ENCODE peak calls at places on chromosome 5, in eight cellular contexts. G, V, Q, M, T, C, F and H are unnamed samples.
A peak's percentile ranks its signal among the peaks of the same experiment; 100 is the strongest.

GRCh38 chr5:79493596-79494343 is 20.2 kb downstream of the HOMER1 start:
- DNase-seq in G (no peak), V (no peak), Q (no peak), M (no peak), T (no peak), C (no peak), F (no peak), H (no peak)

GRCh38 chr5:57780306-57780958 is 297.8 kb upstream of the ACTBL2 start:
- DNase-seq in G (no peak), V (no peak), Q (no peak), M (no peak), T (no peak), C (peak; percentile 66), F (peak; percentile 64), H (no peak)

GRCh38 chr5:9445989-9446388 is 99.9 kb downstream of the SEMA5A start:
- DNase-seq in G (no peak), V (no peak), Q (no peak), M (no peak), T (no peak), C (no peak), F (no peak), H (no peak)

GRCh38 chr5:180201051-180201987 is 7.7 kb downstream of the RASGEF1C start:
- DNase-seq in G (peak; percentile 18), V (no peak), Q (no peak), M (no peak), T (no peak), C (no peak), F (no peak), H (no peak)

GRCh38 chr5:10538103-10538788 is 25.6 kb upstream of the ANKRD33B start:
- DNase-seq in G (no peak), V (no peak), Q (no peak), M (no peak), T (no peak), C (no peak), F (no peak), H (no peak)

GRCh38 chr5:157280927-157281326 is 15.0 kb downstream of the CYFIP2 start:
- DNase-seq in G (no peak), V (no peak), Q (no peak), M (no peak), T (no peak), C (peak; percentile 38), F (peak; percentile 46), H (no peak)

GRCh38 chr5:52769061-52769460 is 18.7 kb upstream of the ITGA1 start:
- DNase-seq in G (no peak), V (no peak), Q (no peak), M (no peak), T (no peak), C (no peak), F (no peak), H (no peak)

GRCh38 chr5:133569347-133569746 is 43.0 kb downstream of the FSTL4 start:
- DNase-seq in G (no peak), V (no peak), Q (no peak), M (no peak), T (no peak), C (no peak), F (no peak), H (no peak)

GRCh38 chr5:88113429-88113828 is 155.2 kb downstream of the TMEM161B start:
- DNase-seq in G (no peak), V (no peak), Q (no peak), M (no peak), T (no peak), C (no peak), F (no peak), H (no peak)

GRCh38 chr5:139745121-139745799 is 50.3 kb upstream of the PSD2 start:
- DNase-seq in G (peak; percentile 21), V (peak; percentile 18), Q (peak; percentile 90), M (no peak), T (no peak), C (peak; percentile 99), F (peak; percentile 94), H (peak; percentile 48)

GRCh38 chr5:6775595-6775994 is 62.4 kb downstream of the TENT4A start:
- DNase-seq in G (no peak), V (no peak), Q (no peak), M (no peak), T (no peak), C (no peak), F (no peak), H (no peak)

GRCh38 chr5:51657340-51658240 is 274.3 kb downstream of the ISL1 start:
- DNase-seq in G (no peak), V (no peak), Q (no peak), M (no peak), T (no peak), C (no peak), F (peak; percentile 58), H (no peak)

GRCh38 chr5:148221510-148221909 is 16.8 kb upstream of the MARCOL start:
- DNase-seq in G (no peak), V (no peak), Q (no peak), M (no peak), T (no peak), C (no peak), F (no peak), H (no peak)

GRCh38 chr5:155699385-155699784 is 627.6 kb upstream of the SGCD start:
- DNase-seq in G (no peak), V (no peak), Q (no peak), M (no peak), T (no peak), C (no peak), F (no peak), H (no peak)

GRCh38 chr5:122142480-122142879 is 13.1 kb downstream of the ZNF474 start:
- DNase-seq in G (no peak), V (no peak), Q (no peak), M (no peak), T (no peak), C (peak; percentile 63), F (peak; percentile 96), H (no peak)

GRCh38 chr5:89211836-89212235 is 328.9 kb upstream of the MEF2C start:
- DNase-seq in G (no peak), V (no peak), Q (no peak), M (no peak), T (no peak), C (peak; percentile 70), F (peak; percentile 87), H (no peak)

GRCh38 chr5:149113669-149114068 is 27.6 kb upstream of the ABLIM3 start:
- DNase-seq in G (no peak), V (no peak), Q (no peak), M (no peak), T (no peak), C (peak; percentile 28), F (peak; percentile 97), H (peak; percentile 22)

GRCh38 chr5:119926301-119926700 is 296.9 kb downstream of the FAM170A start:
- DNase-seq in G (no peak), V (no peak), Q (no peak), M (no peak), T (no peak), C (no peak), F (no peak), H (no peak)

GRCh38 chr5:56696900-56697299 is 118.4 kb upstream of the MAP3K1 start:
- DNase-seq in G (no peak), V (no peak), Q (no peak), M (no peak), T (no peak), C (no peak), F (no peak), H (no peak)

GRCh38 chr5:3709058-3709723 is 113.6 kb downstream of the IRX1 start:
- DNase-seq in G (no peak), V (no peak), Q (no peak), M (no peak), T (no peak), C (no peak), F (no peak), H (no peak)

GRCh38 chr5:83473344-83474169 is 2.0 kb downstream of the VCAN start:
- DNase-seq in G (peak; percentile 62), V (peak; percentile 25), Q (peak; percentile 88), M (peak; percentile 58), T (no peak), C (peak; percentile 96), F (peak; percentile 96), H (peak; percentile 92)

GRCh38 chr5:79612667-79613190 is 488 bp downstream of the TENT2 start:
- DNase-seq in G (no peak), V (no peak), Q (no peak), M (no peak), T (no peak), C (no peak), F (no peak), H (no peak)

GRCh38 chr5:133508845-133509741 is 103.2 kb downstream of the FSTL4 start:
- DNase-seq in G (no peak), V (no peak), Q (no peak), M (no peak), T (no peak), C (no peak), F (peak; percentile 19), H (no peak)

GRCh38 chr5:180648658-180649296 is 623 bp downstream of the FLT4 start:
- DNase-seq in G (no peak), V (no peak), Q (no peak), M (peak; percentile 17), T (no peak), C (no peak), F (no peak), H (no peak)

GRCh38 chr5:56270568-56271392 is 37.6 kb upstream of the ANKRD55 start:
- DNase-seq in G (peak; percentile 75), V (peak; percentile 74), Q (peak; percentile 80), M (peak; percentile 73), T (peak; percentile 35), C (peak; percentile 86), F (peak; percentile 92), H (peak; percentile 83)

GRCh38 chr5:143594913-143595818 is 191.7 kb upstream of the NR3C1 start:
- DNase-seq in G (no peak), V (no peak), Q (no peak), M (no peak), T (no peak), C (peak; percentile 37), F (peak; percentile 60), H (peak; percentile 34)

GRCh38 chr5:19713740-19714139 is 274.3 kb downstream of the CDH18 start:
- DNase-seq in G (no peak), V (no peak), Q (no peak), M (no peak), T (no peak), C (no peak), F (peak; percentile 29), H (no peak)